ENCODE peak calls at places on chromosomes 3 and 15, in eight cellular contexts. M is left ventricle myocardium inferior, V is uterus, Z is hepatocyte, L is fibroblast of lung, I is breast epithelium, K is RWPE1, X is HepG2. H is an unnamed sample.
A peak's percentile ranks its signal among the peaks of the same experiment; 100 is the strongest.

GRCh38 chr3:153445817-153446216 is 283.8 kb downstream of the RAP2B start:
- DNase-seq in M (no peak), V (no peak), Z (peak; percentile 13), L (no peak), I (no peak), K (no peak), X (no peak), H (no peak)

GRCh38 chr3:113533534-113533892 is 1.2 kb downstream of the SIDT1 start:
- DNase-seq in M (no peak), V (no peak), Z (no peak), L (no peak), I (no peak), K (no peak), X (no peak), H (no peak)

GRCh38 chr3:57120803-57121174 is 44.4 kb downstream of the IL17RD start:
- DNase-seq in M (no peak), V (no peak), Z (no peak), L (no peak), I (no peak), K (no peak), X (no peak), H (no peak)

GRCh38 chr3:22263042-22263441 is 512.0 kb upstream of the ZNF385D start:
- DNase-seq in M (no peak), V (no peak), Z (no peak), L (peak; percentile 55), I (no peak), K (peak; percentile 14), X (no peak), H (no peak)

GRCh38 chr15:77336006-77336405 is 83.9 kb downstream of the PEAK1 start:
- DNase-seq in M (no peak), V (no peak), Z (no peak), L (no peak), I (no peak), K (no peak), X (no peak), H (no peak)

GRCh38 chr3:150811984-150812383 is 49.0 kb upstream of the SIAH2 start:
- DNase-seq in M (no peak), V (no peak), Z (no peak), L (no peak), I (no peak), K (no peak), X (no peak), H (no peak)

GRCh38 chr3:4980229-4981159 is 1.3 kb downstream of the BHLHE40 start:
- DNase-seq in M (peak; percentile 92), V (peak; percentile 94), Z (peak; percentile 94), L (peak; percentile 94), I (peak; percentile 89), K (peak; percentile 69), X (peak; percentile 65), H (peak; percentile 95)

GRCh38 chr15:60362318-60363023 is 35.3 kb downstream of the ANXA2 start:
- DNase-seq in M (no peak), V (no peak), Z (no peak), L (peak; percentile 86), I (no peak), K (peak; percentile 45), X (peak; percentile 11), H (no peak)

GRCh38 chr3:171088496-171088895 is 62.0 kb upstream of the SLC2A2 start:
- DNase-seq in M (no peak), V (no peak), Z (no peak), L (peak; percentile 51), I (no peak), K (no peak), X (no peak), H (no peak)

GRCh38 chr3:52533623-52534280 is at the start of gene NT5DC2:
- DNase-seq in M (peak; percentile 77), V (peak; percentile 64), Z (peak; percentile 92), L (peak; percentile 68), I (peak; percentile 46), K (peak; percentile 63), X (peak; percentile 46), H (peak; percentile 84)
- TF ChIP-seq CTCF in M (peak; percentile 21), V (peak; percentile 11), Z (no peak), L (no peak), I (no peak), K (no peak), X (peak; percentile 59), H (no peak)

GRCh38 chr3:195265363-195265976 is 5.5 kb downstream of the XXYLT1 start:
- DNase-seq in M (no peak), V (no peak), Z (no peak), L (no peak), I (no peak), K (no peak), X (no peak), H (no peak)
- TF ChIP-seq CTCF in M (no peak), V (no peak), Z (no peak), L (no peak), I (no peak), K (no peak), X (no peak), H (no peak)

GRCh38 chr3:170046269-170047132 is 8.7 kb downstream of the GPR160 start:
- DNase-seq in M (no peak), V (no peak), Z (no peak), L (no peak), I (no peak), K (no peak), X (no peak), H (no peak)
- TF ChIP-seq CTCF in M (no peak), V (no peak), Z (no peak), L (no peak), I (no peak), K (no peak), X (peak; percentile 17), H (no peak)

DNA sequence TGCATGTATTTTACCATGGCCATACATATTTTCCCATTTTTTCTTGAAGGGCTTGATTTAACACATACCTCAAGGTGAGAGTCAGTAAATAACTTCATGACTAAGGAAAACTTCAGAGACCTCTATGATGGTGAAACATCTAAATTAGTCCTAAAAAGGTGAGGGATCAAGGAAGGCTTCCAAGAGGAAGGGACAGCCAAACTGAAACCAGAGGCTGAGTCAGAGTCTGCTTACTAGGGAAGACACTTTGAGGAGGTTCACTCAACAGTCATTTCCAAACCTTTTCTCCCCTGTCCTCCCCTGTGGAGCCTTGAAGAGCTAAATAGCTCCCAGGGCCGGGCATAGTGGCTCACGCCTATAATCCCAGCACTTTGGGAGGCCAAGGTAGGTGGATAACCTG is 206.6 kb downstream of the SHQ1 start:
- DNase-seq in M (no peak), V (no peak), Z (no peak), L (no peak), I (no peak), K (no peak), X (no peak), H (no peak)
- TF ChIP-seq CTCF in M (no peak), V (no peak), Z (no peak), L (no peak), I (no peak), K (no peak), X (no peak), H (no peak)

GRCh38 chr15:27532358-27532757 is 561.4 kb downstream of the GABRG3 start:
- DNase-seq in M (no peak), V (no peak), Z (no peak), L (no peak), I (no peak), K (no peak), X (no peak), H (no peak)

GRCh38 chr15:27530994-27531393 is 560.0 kb downstream of the GABRG3 start:
- DNase-seq in M (no peak), V (no peak), Z (no peak), L (no peak), I (no peak), K (no peak), X (no peak), H (no peak)

DNA sequence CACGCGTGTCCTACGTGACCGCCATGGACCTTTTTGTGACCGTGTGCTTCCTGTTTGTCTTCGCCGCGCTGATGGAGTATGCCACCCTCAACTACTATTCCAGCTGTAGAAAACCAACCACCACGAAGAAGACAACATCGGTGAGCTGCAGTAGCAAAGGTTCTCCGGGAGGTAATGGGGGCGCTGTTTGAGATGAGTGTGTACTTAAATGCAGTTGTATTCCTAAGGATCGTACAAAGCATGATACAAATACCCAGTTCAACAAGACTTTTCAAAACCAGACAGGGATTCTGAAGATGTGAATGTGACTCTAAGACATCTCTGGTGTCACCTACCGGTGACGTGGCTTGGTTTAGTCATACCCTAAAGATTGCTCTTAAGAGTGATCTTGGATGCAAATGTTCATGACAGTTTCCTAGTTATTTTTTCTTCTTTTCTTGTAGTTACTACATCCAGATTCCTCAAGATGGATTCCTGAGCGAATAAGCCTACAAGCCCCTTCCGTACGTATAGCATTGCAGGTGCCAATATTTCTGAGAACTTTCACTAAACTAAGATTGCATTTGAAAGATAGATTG is 556.6 kb downstream of the GABRG3 start:
- DNase-seq in M (no peak), V (no peak), Z (no peak), L (no peak), I (no peak), K (no peak), X (peak; percentile 1), H (no peak)
- TF ChIP-seq CTCF in M (no peak), V (no peak), Z (no peak), L (no peak), I (no peak), K (no peak), X (no peak), H (no peak)

H was measured in Calu3.